ENCODE peak calls at places on chromosomes 1 and 21, in eight cellular contexts. Q is endothelial cell, A is fibroblast of pulmonary artery, Z is mammary epithelial cell, Y is A673, G is K562, R is body of pancreas, L is heart right ventricle. E is an unnamed sample.

GRCh38 chr21:33799378-33800090 is 116.1 kb downstream of the ATP5PO start:
- DNase-seq in Q (no peak), A (peak), Z (no peak), Y (no peak), G (no peak), R (peak), L (peak), E (no peak)

GRCh38 chr1:246302671-246303317 is 204.3 kb downstream of the SMYD3 start:
- DNase-seq in Q (no peak), A (no peak), Z (no peak), Y (no peak), G (no peak), R (no peak), L (no peak), E (no peak)

GRCh38 chr1:200954434-200954833 is 59.7 kb downstream of the INAVA start:
- DNase-seq in Q (no peak), A (no peak), Z (no peak), Y (no peak), G (no peak), R (peak), L (no peak), E (no peak)

GRCh38 chr1:66443793-66444192 is 90.2 kb upstream of the SGIP1 start:
- DNase-seq in Q (no peak), A (peak), Z (no peak), Y (no peak), G (no peak), R (no peak), L (no peak), E (no peak)

GRCh38 chr1:57101171-57101570 is 135.4 kb upstream of the C8B start:
- DNase-seq in Q (no peak), A (no peak), Z (no peak), Y (peak), G (no peak), R (no peak), L (no peak), E (no peak)

GRCh38 chr1:154791292-154792278 is 78.5 kb downstream of the KCNN3 start:
- DNase-seq in Q (no peak), A (peak), Z (peak), Y (peak), G (no peak), R (no peak), L (no peak), E (no peak)

GRCh38 chr1:25774921-25775774 is 24.8 kb upstream of the SELENON start:
- DNase-seq in Q (no peak), A (no peak), Z (no peak), Y (no peak), G (no peak), R (no peak), L (no peak), E (no peak)

GRCh38 chr1:1020415-1021009 is 592 bp downstream of the AGRN start:
- DNase-seq in Q (no peak), A (no peak), Z (no peak), Y (peak), G (peak), R (no peak), L (no peak), E (no peak)

GRCh38 chr1:39194398-39195051 is 10.0 kb upstream of the MACF1 start:
- DNase-seq in Q (no peak), A (no peak), Z (no peak), Y (no peak), G (no peak), R (no peak), L (no peak), E (no peak)

GRCh38 chr21:18318156-18318555 is 73.5 kb downstream of the CHODL start:
- DNase-seq in Q (no peak), A (no peak), Z (no peak), Y (peak), G (no peak), R (peak), L (no peak), E (no peak)

GRCh38 chr1:183444243-183444642 is 26.1 kb upstream of the NMNAT2 start:
- DNase-seq in Q (no peak), A (peak), Z (no peak), Y (no peak), G (no peak), R (no peak), L (no peak), E (no peak)

DNA sequence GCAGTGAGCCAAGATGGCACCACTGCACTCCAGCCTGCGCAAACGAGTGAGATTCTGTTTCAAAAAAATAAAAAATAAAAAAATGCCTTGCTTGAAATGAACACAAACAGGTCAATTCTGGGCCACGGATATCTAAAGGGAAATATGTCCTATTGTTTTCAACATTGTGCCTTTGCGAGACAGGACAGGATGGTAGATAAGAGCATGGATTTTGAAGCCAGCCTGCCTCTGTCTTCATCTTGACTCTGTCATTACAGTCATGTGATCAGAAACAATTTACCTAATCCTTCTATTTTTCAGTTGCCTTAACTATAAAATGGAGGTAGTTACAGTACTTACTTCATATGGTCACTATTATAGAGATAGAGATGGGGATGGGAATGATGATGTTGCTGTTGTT is 56.7 kb upstream of the ZSWIM5 start:
- DNase-seq in Q (no peak), A (peak), Z (no peak), Y (no peak), G (no peak), R (no peak), L (no peak), E (no peak)
- TF ChIP-seq CTCF in Q (no peak), A (no peak), Z (no peak), Y (no peak), G (no peak), R (no peak), L (no peak), E (no peak)

GRCh38 chr1:166789286-166789685 is 50.0 kb upstream of the POGK start:
- DNase-seq in Q (no peak), A (no peak), Z (peak), Y (no peak), G (no peak), R (no peak), L (no peak), E (no peak)

DNA sequence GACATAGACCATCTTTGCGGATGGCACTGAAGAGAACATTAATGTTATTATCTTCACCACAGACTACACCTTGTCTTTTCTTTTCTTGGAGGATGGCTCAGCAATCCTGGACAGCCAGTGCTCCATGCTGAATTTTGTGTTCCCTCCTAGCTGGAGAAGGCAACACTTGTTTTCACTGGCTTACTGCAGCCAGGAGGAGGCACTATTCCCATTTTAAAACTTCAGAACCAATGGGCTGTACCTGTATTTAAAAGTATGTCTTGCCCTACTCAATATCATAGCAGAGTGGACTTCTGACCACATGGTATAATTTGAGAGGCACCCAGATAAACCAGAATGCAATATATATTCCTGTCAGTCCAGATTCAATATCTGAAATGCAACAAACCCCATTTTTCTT is 53.3 kb upstream of the POGK start:
- DNase-seq in Q (no peak), A (no peak), Z (no peak), Y (no peak), G (peak), R (peak), L (no peak), E (no peak)
- TF ChIP-seq CTCF in Q (no peak), A (no peak), Z (peak), Y (peak), G (peak), R (no peak), L (peak), E (no peak)

GRCh38 chr1:30321996-30322858 is 401.2 kb downstream of the MATN1 start:
- DNase-seq in Q (no peak), A (no peak), Z (no peak), Y (no peak), G (no peak), R (no peak), L (no peak), E (no peak)

GRCh38 chr1:30321216-30321910 is 402.0 kb downstream of the MATN1 start:
- DNase-seq in Q (no peak), A (no peak), Z (no peak), Y (no peak), G (no peak), R (no peak), L (no peak), E (no peak)

GRCh38 chr1:30323352-30323751 is 400.0 kb downstream of the MATN1 start:
- DNase-seq in Q (no peak), A (no peak), Z (no peak), Y (no peak), G (no peak), R (no peak), L (no peak), E (no peak)

GRCh38 chr1:30323841-30324240 is 399.5 kb downstream of the MATN1 start:
- DNase-seq in Q (no peak), A (no peak), Z (no peak), Y (no peak), G (no peak), R (no peak), L (no peak), E (no peak)

GRCh38 chr1:30322859-30323257 is 400.5 kb downstream of the MATN1 start:
- DNase-seq in Q (no peak), A (no peak), Z (no peak), Y (no peak), G (no peak), R (no peak), L (no peak), E (no peak)
- TF ChIP-seq CTCF in Q (no peak), A (no peak), Z (peak), Y (peak), G (peak), R (no peak), L (no peak), E (no peak)

DNA sequence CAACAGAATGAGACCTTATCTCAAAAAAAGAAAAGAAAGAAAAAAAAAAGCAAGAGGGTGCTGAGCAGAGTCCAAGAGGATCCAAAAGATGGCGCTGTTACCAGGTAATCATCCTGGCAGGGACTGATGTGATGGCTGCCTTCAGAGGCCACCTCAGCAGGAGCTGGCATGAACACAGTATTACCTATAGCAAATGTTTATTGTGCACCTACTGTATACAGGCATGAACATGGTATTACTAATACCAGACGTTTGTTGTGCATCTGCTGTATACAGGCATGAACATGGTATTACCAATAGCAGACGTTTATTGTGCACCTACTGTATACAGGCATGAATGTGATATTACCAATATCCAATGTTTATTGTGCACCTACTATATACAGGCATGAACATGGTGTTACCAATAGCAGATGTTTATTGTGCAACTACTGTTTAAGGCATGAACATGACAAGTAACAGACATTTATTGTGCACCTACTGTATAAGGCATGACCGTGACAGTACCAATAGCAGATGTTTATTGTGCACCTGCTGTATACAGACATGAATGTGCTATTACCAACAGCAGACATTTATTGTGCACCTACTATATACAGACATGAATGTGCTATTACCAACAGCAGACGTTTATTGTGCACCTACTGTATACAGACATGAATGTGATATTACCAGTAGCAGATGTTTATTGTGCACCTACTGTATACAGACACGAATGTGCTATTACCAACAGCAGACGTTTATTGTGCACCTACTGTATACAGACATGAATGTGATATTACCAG is 115.1 kb upstream of the TMEM51 start:
- DNase-seq in Q (peak), A (peak), Z (peak), Y (peak), G (peak), R (no peak), L (no peak), E (no peak)
- TF ChIP-seq CTCF in Q (peak), A (peak), Z (peak), Y (peak), G (peak), R (no peak), L (no peak), E (no peak)

DNA sequence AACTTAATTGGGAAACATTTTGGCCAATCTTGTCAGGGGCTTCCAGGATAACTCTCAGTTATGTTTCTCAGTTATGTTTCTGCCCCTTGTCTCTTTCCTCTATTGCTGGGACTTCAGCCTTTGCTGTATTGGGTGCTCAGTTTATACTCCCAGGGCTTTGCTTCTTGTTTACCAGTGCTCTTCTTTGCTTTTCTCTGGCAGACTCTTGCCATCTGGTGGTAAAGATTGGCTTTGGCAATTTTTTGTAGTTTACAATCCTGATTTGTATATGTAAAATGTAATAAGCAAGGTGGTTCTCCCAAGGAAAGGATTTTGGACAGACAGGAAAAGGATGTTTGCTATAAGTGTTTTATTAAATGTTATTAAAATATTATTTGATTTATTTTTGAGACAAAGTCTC is 37.9 kb downstream of the FABP3 start:
- DNase-seq in Q (no peak), A (peak), Z (peak), Y (peak), G (no peak), R (no peak), L (no peak), E (no peak)
- TF ChIP-seq CTCF in Q (peak), A (peak), Z (peak), Y (peak), G (peak), R (no peak), L (peak), E (no peak)

DNA sequence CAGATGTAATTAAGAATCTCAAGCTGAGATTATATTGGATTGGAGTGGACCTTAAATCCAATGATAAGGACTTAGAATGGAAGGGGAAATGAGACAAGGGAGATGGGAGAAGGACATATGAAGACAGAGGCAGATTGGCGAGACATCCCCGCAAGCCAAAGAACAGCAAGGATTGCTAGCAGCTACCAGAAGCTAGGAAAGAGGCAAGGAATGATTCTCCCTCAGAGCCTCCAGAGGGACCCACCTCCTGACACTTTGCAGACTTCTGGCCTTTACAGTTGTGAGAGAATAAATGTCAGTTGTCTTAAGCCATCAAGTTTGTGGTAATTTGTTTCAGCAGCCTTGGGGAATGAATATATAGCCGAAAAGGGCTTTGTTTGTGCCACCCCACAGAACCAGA is 20.7 kb downstream of the METTL13 start:
- DNase-seq in Q (no peak), A (no peak), Z (no peak), Y (no peak), G (no peak), R (no peak), L (no peak), E (no peak)
- TF ChIP-seq CTCF in Q (no peak), A (no peak), Z (peak), Y (no peak), G (no peak), R (no peak), L (no peak), E (no peak)

GRCh38 chr1:111904478-111905218 is 84.8 kb downstream of the KCND3 start:
- DNase-seq in Q (no peak), A (no peak), Z (no peak), Y (peak), G (no peak), R (no peak), L (peak), E (no peak)
- TF ChIP-seq CTCF in Q (no peak), A (no peak), Z (no peak), Y (no peak), G (no peak), R (no peak), L (no peak), E (no peak)

GRCh38 chr1:205340674-205341073 is 16.0 kb downstream of the KLHDC8A start:
- DNase-seq in Q (no peak), A (no peak), Z (no peak), Y (no peak), G (no peak), R (no peak), L (no peak), E (no peak)

GRCh38 chr1:205345761-205346160 is 11.0 kb downstream of the KLHDC8A start:
- DNase-seq in Q (no peak), A (no peak), Z (no peak), Y (no peak), G (no peak), R (no peak), L (no peak), E (no peak)

GRCh38 chr1:205346956-205347574 is 9.7 kb downstream of the KLHDC8A start:
- DNase-seq in Q (no peak), A (no peak), Z (peak), Y (no peak), G (no peak), R (no peak), L (no peak), E (no peak)

GRCh38 chr1:205344010-205344808 is 12.5 kb downstream of the KLHDC8A start:
- DNase-seq in Q (peak), A (no peak), Z (no peak), Y (peak), G (peak), R (peak), L (no peak), E (no peak)

GRCh38 chr1:205343431-205344009 is 13.2 kb downstream of the KLHDC8A start:
- DNase-seq in Q (peak), A (no peak), Z (no peak), Y (no peak), G (peak), R (peak), L (no peak), E (no peak)
- TF ChIP-seq CTCF in Q (peak), A (peak), Z (peak), Y (peak), G (peak), R (no peak), L (peak), E (no peak)